ENCODE peak calls at places on chromosome 6, in four cellular contexts. B is brain microvascular endothelial cell, U is fibroblast of lung, D is uterus. H is an unnamed sample.
A peak's percentile ranks its signal among the peaks of the same experiment; 100 is the strongest.

GRCh38 chr6:18269253-18269652 is 4.9 kb upstream of the DEK start:
- DNase-seq in D (no peak), U (peak; percentile 40), B (no peak), H (no peak)

GRCh38 chr6:28960846-28961500 is 37.2 kb upstream of the TRIM27 start:
- DNase-seq in B (no peak), D (no peak), U (no peak), H (no peak)

GRCh38 chr6:169981051-169981450 is 229.6 kb downstream of the ERMARD start:
- DNase-seq in U (no peak), D (no peak), B (no peak), H (no peak)

GRCh38 chr6:122372647-122373046 is 26.8 kb upstream of the HSF2 start:
- DNase-seq in B (no peak), D (no peak), U (peak; percentile 27), H (no peak)

GRCh38 chr6:133099573-133099972 is 141.6 kb upstream of the EYA4 start:
- DNase-seq in B (peak; percentile 66), U (peak; percentile 97), D (no peak), H (no peak)

GRCh38 chr6:33123732-33124524 is 48.1 kb downstream of the HLA-DPB1 start:
- DNase-seq in B (no peak), U (peak; percentile 37), D (no peak), H (no peak)

GRCh38 chr6:110529355-110529754 is 52.9 kb upstream of the SLC22A16 start:
- DNase-seq in B (peak; percentile 74), D (no peak), U (peak; percentile 68), H (no peak)

GRCh38 chr6:76703786-76704185 is 631.3 kb upstream of the IMPG1 start:
- DNase-seq in B (no peak), D (no peak), U (no peak), H (no peak)

GRCh38 chr6:57108691-57109090 is 18.7 kb downstream of the ZNF451 start:
- DNase-seq in U (no peak), B (no peak), D (no peak), H (no peak)

GRCh38 chr6:99885051-99885450 is 109.0 kb downstream of the MCHR2 start:
- DNase-seq in D (no peak), U (no peak), B (no peak), H (no peak)

GRCh38 chr6:87482382-87482781 is 9.6 kb downstream of the SLC35A1 start:
- DNase-seq in D (no peak), B (no peak), U (no peak), H (no peak)

GRCh38 chr6:90202156-90202555 is 94.5 kb downstream of the BACH2 start:
- DNase-seq in U (no peak), D (no peak), B (no peak), H (no peak)

GRCh38 chr6:122609881-122610689 is at the start of gene PKIB:
- DNase-seq in U (peak; percentile 67), B (peak; percentile 37), D (no peak), H (peak; percentile 60)

GRCh38 chr6:162124710-162125435 is 602.7 kb downstream of the PRKN start:
- DNase-seq in U (no peak), B (no peak), D (no peak), H (no peak)

GRCh38 chr6:142523485-142523884 is 221.7 kb downstream of the ADGRG6 start:
- DNase-seq in D (no peak), U (peak; percentile 76), B (no peak), H (no peak)

GRCh38 chr6:47094351-47094925 is 52.3 kb upstream of the ADGRF1 start:
- DNase-seq in D (no peak), B (no peak), U (no peak), H (no peak)

GRCh38 chr6:114762145-114762544 is 419.3 kb upstream of the HS3ST5 start:
- DNase-seq in B (no peak), U (no peak), D (no peak), H (no peak)

GRCh38 chr6:75430631-75431345 is 62.8 kb downstream of the FILIP1 start:
- DNase-seq in B (peak; percentile 61), D (no peak), U (peak; percentile 44), H (no peak)

GRCh38 chr6:122012576-122012975 is 386.9 kb upstream of the HSF2 start:
- DNase-seq in U (no peak), D (no peak), B (no peak), H (no peak)

GRCh38 chr6:157711060-157711459 is 112.0 kb upstream of the SNX9 start:
- DNase-seq in B (no peak), U (no peak), D (no peak), H (no peak)

GRCh38 chr6:24357336-24358218 is at the start of gene DCDC2:
- DNase-seq in U (peak; percentile 13), B (no peak), D (no peak), H (no peak)

GRCh38 chr6:1226208-1227099 is 85.4 kb upstream of the FOXQ1 start:
- DNase-seq in U (no peak), D (no peak), B (no peak), H (no peak)

GRCh38 chr6:8080338-8081151 is 16.4 kb upstream of the BLOC1S5 start:
- DNase-seq in U (peak; percentile 82), B (peak; percentile 53), D (no peak), H (no peak)

GRCh38 chr6:1336246-1336843 is 24.4 kb downstream of the FOXQ1 start:
- DNase-seq in U (no peak), B (no peak), D (no peak), H (no peak)

GRCh38 chr6:155130161-155130853 is 133.5 kb upstream of the CLDN20 start:
- DNase-seq in D (no peak), U (no peak), B (no peak), H (no peak)

GRCh38 chr6:39092124-39092523 is 22.9 kb downstream of the SAYSD1 start:
- DNase-seq in B (no peak), U (no peak), D (no peak), H (no peak)

GRCh38 chr6:80454197-80454596 is 347.7 kb downstream of the BCKDHB start:
- DNase-seq in B (peak; percentile 95), U (peak; percentile 79), D (no peak), H (no peak)

GRCh38 chr6:22470454-22471368 is 98.7 kb upstream of the HDGFL1 start:
- DNase-seq in U (peak; percentile 72), D (peak; percentile 34), B (peak; percentile 60), H (peak; percentile 42)

GRCh38 chr6:143755301-143755744 is 77.6 kb downstream of the PHACTR2 start:
- DNase-seq in D (peak; percentile 75), B (peak; percentile 23), U (peak; percentile 60), H (no peak)

GRCh38 chr6:20173833-20174796 is 38.2 kb downstream of the MBOAT1 start:
- DNase-seq in D (no peak), U (no peak), B (no peak), H (no peak)

GRCh38 chr6:143060354-143060805 is 309 bp upstream of the AIG1 start:
- DNase-seq in U (peak; percentile 84), B (peak; percentile 79), D (peak; percentile 73), H (peak; percentile 83)

GRCh38 chr6:168091381-168092264 is 12.6 kb upstream of the FRMD1 start:
- DNase-seq in D (no peak), B (no peak), U (no peak), H (no peak)

GRCh38 chr6:34817337-34817910 is 25.5 kb downstream of the BLTP3A start:
- DNase-seq in U (no peak), D (no peak), B (no peak), H (no peak)

GRCh38 chr6:100924574-100924973 is 43.4 kb upstream of the ASCC3 start:
- DNase-seq in B (no peak), U (no peak), D (no peak), H (no peak)

GRCh38 chr6:43956478-43956877 is 170.8 kb downstream of the MRPL14 start:
- DNase-seq in B (no peak), U (no peak), D (no peak), H (no peak)

GRCh38 chr6:154386848-154387717 is 30.5 kb upstream of the IPCEF1 start:
- DNase-seq in B (peak; percentile 82), D (no peak), U (peak; percentile 93), H (no peak)

GRCh38 chr6:170052991-170053821 is 237.7 kb downstream of the DLL1 start:
- DNase-seq in B (no peak), D (no peak), U (no peak), H (no peak)

GRCh38 chr6:100078509-100078908 is 84.5 kb upstream of the MCHR2 start:
- DNase-seq in U (peak; percentile 6), B (peak; percentile 20), D (no peak), H (no peak)

GRCh38 chr6:36571122-36572043 is 22.8 kb upstream of the SRSF3 start:
- DNase-seq in B (no peak), U (no peak), D (no peak), H (no peak)

GRCh38 chr6:15887491-15888461 is 224.9 kb upstream of the DTNBP1 start:
- DNase-seq in U (no peak), B (no peak), D (no peak), H (no peak)
- H3K27ac ChIP-seq in U (no peak overlapping the region), B (no peak overlapping the region), D (no peak overlapping the region), H (peak overlapping the region; percentile 62)

DNA sequence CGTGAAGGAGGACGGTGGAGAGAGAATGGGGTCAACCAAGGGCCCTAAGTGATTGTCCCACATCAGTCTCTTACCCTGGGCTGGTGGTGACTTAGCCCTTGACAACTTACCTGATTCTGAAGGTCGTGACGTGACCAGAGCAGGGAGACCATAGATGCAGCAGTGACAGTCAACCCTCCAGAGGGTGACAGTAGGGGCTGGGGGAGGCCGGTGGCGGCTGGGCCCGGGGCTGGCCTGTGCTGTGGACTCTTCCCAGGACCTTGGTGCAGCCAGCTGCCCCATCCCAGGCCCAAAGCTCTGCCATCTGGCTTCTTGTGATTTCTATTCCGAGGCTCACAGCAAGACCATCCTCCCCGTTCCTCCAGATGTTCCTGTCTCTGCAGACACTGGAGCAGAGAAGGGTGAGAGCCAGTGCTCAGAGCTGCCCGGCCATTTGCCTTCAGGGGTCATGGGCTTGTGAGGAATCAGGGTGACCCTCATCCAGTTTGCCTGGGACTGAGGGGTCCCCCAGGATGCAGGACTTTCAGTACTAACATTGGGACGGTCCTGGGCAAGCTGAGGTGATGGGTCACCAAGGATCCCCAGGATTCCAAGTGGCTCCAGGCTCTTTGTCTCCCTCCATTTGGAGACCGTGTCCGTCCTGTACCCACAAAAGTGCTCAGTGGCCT is 36.0 kb downstream of the SUMO4 start:
- DNase-seq in D (no peak), B (no peak), U (no peak), H (no peak)
- H3K4me3 ChIP-seq in D (no peak overlapping the region), B (no peak overlapping the region), U (no peak overlapping the region), H (no peak overlapping the region)

DNA sequence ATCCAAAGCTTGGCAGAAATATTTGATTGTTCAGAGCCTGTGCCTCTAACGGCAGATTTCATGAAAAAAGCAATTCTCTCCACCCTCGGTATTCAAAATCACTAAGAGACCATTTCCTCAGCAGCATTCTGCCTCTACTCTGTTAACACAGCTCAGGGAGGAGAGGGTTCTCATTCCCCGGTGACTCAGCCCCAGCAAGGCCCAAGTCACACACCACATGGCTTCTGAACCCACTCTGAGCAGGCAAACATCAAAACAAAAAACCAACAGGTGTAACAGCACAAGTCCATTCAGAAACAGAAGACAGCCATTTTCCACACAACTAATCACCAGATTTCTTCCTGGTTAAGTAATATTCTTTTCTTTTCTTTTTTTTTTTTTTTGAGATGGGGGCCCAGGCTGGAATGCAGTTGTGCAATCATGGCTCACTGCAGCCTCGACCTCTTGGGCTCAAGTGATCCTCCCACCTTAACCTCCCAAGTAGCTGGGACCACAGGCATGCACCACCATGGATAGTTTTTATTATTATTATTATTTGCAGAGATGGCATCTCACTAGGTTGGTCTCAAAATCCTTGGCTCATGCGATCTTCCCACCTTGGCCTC is 55.4 kb downstream of the GFOD1 start:
- DNase-seq in B (peak; percentile 18), U (no peak), D (no peak), H (no peak)
- H3K27ac ChIP-seq in B (no peak overlapping the region), U (no peak overlapping the region), D (no peak overlapping the region), H (peak overlapping the region; percentile 18)

GRCh38 chr6:123635144-123635543 is 1.6 kb downstream of the TRDN start:
- DNase-seq in U (no peak), D (no peak), B (no peak), H (no peak)
- H3K4me3 ChIP-seq in U (no peak overlapping the region), D (no peak overlapping the region), B (no peak overlapping the region), H (peak overlapping the region; percentile 63)

GRCh38 chr6:53928641-53929339 is 134.0 kb downstream of the LRRC1 start:
- DNase-seq in B (no peak), D (no peak), U (no peak), H (no peak)
- H3K27ac ChIP-seq in B (no peak overlapping the region), D (no peak overlapping the region), U (no peak overlapping the region), H (peak overlapping the region; percentile 57)

H was measured in left ventricle myocardium inferior.